ENCODE peak calls at places on chromosomes 6 and 20, in eight cellular contexts. One of them, this sample, is unnamed.

GRCh38 chr6:25013249-25013648 is 77.5 kb upstream of the RIPOR2 start:
- DNase-seq in iPS DF 6.9: no peak
- DNase-seq in activated T-helper 1 cell treated with anti-CD3 and anti-CD28 coated beads, Interleukin-2, amount 50 U/mL, for 16 hours: no peak
- DNase-seq in coronary artery: no peak
- DNase-seq in effector CD4-positive, alpha-beta T cell: no peak
- DNase-seq in stimulated activated CD8-positive, alpha-beta memory T cell treated with anti-CD3 and anti-CD28 coated beads, Interleukin-7, amount 100 ng/mL, for 1 hour: no peak
- DNase-seq in endothelial cell of umbilical vein: no peak
- DNase-seq in AG09309: no peak
- DNase-seq in this sample: no peak

GRCh38 chr20:36116813-36117441 is 37.6 kb upstream of the EPB41L1 start:
- DNase-seq in iPS DF 6.9: no peak
- DNase-seq in activated T-helper 1 cell treated with anti-CD3 and anti-CD28 coated beads, Interleukin-2, amount 50 U/mL, for 16 hours: no peak
- DNase-seq in coronary artery: no peak
- DNase-seq in effector CD4-positive, alpha-beta T cell: no peak
- DNase-seq in stimulated activated CD8-positive, alpha-beta memory T cell treated with anti-CD3 and anti-CD28 coated beads, Interleukin-7, amount 100 ng/mL, for 1 hour: no peak
- DNase-seq in endothelial cell of umbilical vein: no peak
- DNase-seq in AG09309: peak; percentile 61
- DNase-seq in this sample: no peak

GRCh38 chr6:167227984-167228383 is 63.1 kb upstream of the UNC93A start:
- DNase-seq in iPS DF 6.9: no peak
- DNase-seq in activated T-helper 1 cell treated with anti-CD3 and anti-CD28 coated beads, Interleukin-2, amount 50 U/mL, for 16 hours: no peak
- DNase-seq in coronary artery: no peak
- DNase-seq in effector CD4-positive, alpha-beta T cell: no peak
- DNase-seq in stimulated activated CD8-positive, alpha-beta memory T cell treated with anti-CD3 and anti-CD28 coated beads, Interleukin-7, amount 100 ng/mL, for 1 hour: no peak
- DNase-seq in endothelial cell of umbilical vein: no peak
- DNase-seq in AG09309: no peak
- DNase-seq in this sample: no peak

GRCh38 chr6:11876934-11877433 is 98.4 kb upstream of the ADTRP start:
- DNase-seq in iPS DF 6.9: no peak
- DNase-seq in activated T-helper 1 cell treated with anti-CD3 and anti-CD28 coated beads, Interleukin-2, amount 50 U/mL, for 16 hours: no peak
- DNase-seq in coronary artery: no peak
- DNase-seq in effector CD4-positive, alpha-beta T cell: no peak
- DNase-seq in stimulated activated CD8-positive, alpha-beta memory T cell treated with anti-CD3 and anti-CD28 coated beads, Interleukin-7, amount 100 ng/mL, for 1 hour: no peak
- DNase-seq in endothelial cell of umbilical vein: no peak
- DNase-seq in AG09309: no peak
- DNase-seq in this sample: no peak

GRCh38 chr20:16397053-16397452 is 176.2 kb downstream of the KIF16B start:
- DNase-seq in iPS DF 6.9: no peak
- DNase-seq in activated T-helper 1 cell treated with anti-CD3 and anti-CD28 coated beads, Interleukin-2, amount 50 U/mL, for 16 hours: no peak
- DNase-seq in coronary artery: peak; percentile 86
- DNase-seq in effector CD4-positive, alpha-beta T cell: no peak
- DNase-seq in stimulated activated CD8-positive, alpha-beta memory T cell treated with anti-CD3 and anti-CD28 coated beads, Interleukin-7, amount 100 ng/mL, for 1 hour: no peak
- DNase-seq in endothelial cell of umbilical vein: no peak
- DNase-seq in AG09309: no peak
- DNase-seq in this sample: peak; percentile 1

GRCh38 chr6:44219053-44219814 is 2.5 kb downstream of the MYMX start:
- DNase-seq in iPS DF 6.9: no peak
- DNase-seq in activated T-helper 1 cell treated with anti-CD3 and anti-CD28 coated beads, Interleukin-2, amount 50 U/mL, for 16 hours: no peak
- DNase-seq in coronary artery: peak; percentile 92
- DNase-seq in effector CD4-positive, alpha-beta T cell: no peak
- DNase-seq in stimulated activated CD8-positive, alpha-beta memory T cell treated with anti-CD3 and anti-CD28 coated beads, Interleukin-7, amount 100 ng/mL, for 1 hour: no peak
- DNase-seq in endothelial cell of umbilical vein: peak; percentile 87
- DNase-seq in AG09309: no peak
- DNase-seq in this sample: peak; percentile 63

GRCh38 chr6:50145125-50145524 is 95.4 kb upstream of the DEFB112 start:
- DNase-seq in iPS DF 6.9: no peak
- DNase-seq in activated T-helper 1 cell treated with anti-CD3 and anti-CD28 coated beads, Interleukin-2, amount 50 U/mL, for 16 hours: no peak
- DNase-seq in coronary artery: no peak
- DNase-seq in effector CD4-positive, alpha-beta T cell: no peak
- DNase-seq in stimulated activated CD8-positive, alpha-beta memory T cell treated with anti-CD3 and anti-CD28 coated beads, Interleukin-7, amount 100 ng/mL, for 1 hour: no peak
- DNase-seq in endothelial cell of umbilical vein: no peak
- DNase-seq in AG09309: no peak
- DNase-seq in this sample: peak; percentile 4

GRCh38 chr6:140980265-140980887 is 1152.3 kb upstream of the GJE1 start:
- DNase-seq in iPS DF 6.9: no peak
- DNase-seq in activated T-helper 1 cell treated with anti-CD3 and anti-CD28 coated beads, Interleukin-2, amount 50 U/mL, for 16 hours: no peak
- DNase-seq in coronary artery: no peak
- DNase-seq in effector CD4-positive, alpha-beta T cell: no peak
- DNase-seq in stimulated activated CD8-positive, alpha-beta memory T cell treated with anti-CD3 and anti-CD28 coated beads, Interleukin-7, amount 100 ng/mL, for 1 hour: no peak
- DNase-seq in endothelial cell of umbilical vein: no peak
- DNase-seq in AG09309: no peak
- DNase-seq in this sample: no peak

GRCh38 chr20:3323398-3323797 is 84.1 kb downstream of the DNAAF9 start:
- DNase-seq in iPS DF 6.9: no peak
- DNase-seq in activated T-helper 1 cell treated with anti-CD3 and anti-CD28 coated beads, Interleukin-2, amount 50 U/mL, for 16 hours: no peak
- DNase-seq in coronary artery: no peak
- DNase-seq in effector CD4-positive, alpha-beta T cell: no peak
- DNase-seq in stimulated activated CD8-positive, alpha-beta memory T cell treated with anti-CD3 and anti-CD28 coated beads, Interleukin-7, amount 100 ng/mL, for 1 hour: no peak
- DNase-seq in endothelial cell of umbilical vein: no peak
- DNase-seq in AG09309: no peak
- DNase-seq in this sample: no peak

GRCh38 chr6:17656644-17657043 is 50.1 kb downstream of the NUP153 start:
- DNase-seq in iPS DF 6.9: no peak
- DNase-seq in activated T-helper 1 cell treated with anti-CD3 and anti-CD28 coated beads, Interleukin-2, amount 50 U/mL, for 16 hours: no peak
- DNase-seq in coronary artery: no peak
- DNase-seq in effector CD4-positive, alpha-beta T cell: no peak
- DNase-seq in stimulated activated CD8-positive, alpha-beta memory T cell treated with anti-CD3 and anti-CD28 coated beads, Interleukin-7, amount 100 ng/mL, for 1 hour: no peak
- DNase-seq in endothelial cell of umbilical vein: no peak
- DNase-seq in AG09309: no peak
- DNase-seq in this sample: no peak

This sample was measured in A673.